ENCODE peak calls at places on chromosome 20, in five cellular contexts. One of them, this sample, is unnamed.
A peak's percentile ranks its signal among the peaks of the same experiment; 100 is the strongest.

GRCh38 chr20:22226849-22227248 is 357.5 kb downstream of the FOXA2 start:
- DNase-seq in CD8-positive, alpha-beta T cell: no peak
- DNase-seq in mammary epithelial cell: no peak
- DNase-seq in CD4-positive, alpha-beta memory T cell: no peak
- DNase-seq in esophagus squamous epithelium: no peak
- DNase-seq in this sample: no peak

GRCh38 chr20:47438464-47439381 is 63.0 kb upstream of the NCOA3 start:
- DNase-seq in CD8-positive, alpha-beta T cell: no peak
- DNase-seq in mammary epithelial cell: peak; percentile 52
- DNase-seq in CD4-positive, alpha-beta memory T cell: no peak
- DNase-seq in esophagus squamous epithelium: no peak
- DNase-seq in this sample: no peak

GRCh38 chr20:50470249-50470858 is 39.8 kb upstream of the PTPN1 start:
- DNase-seq in CD8-positive, alpha-beta T cell: no peak
- DNase-seq in mammary epithelial cell: no peak
- DNase-seq in CD4-positive, alpha-beta memory T cell: no peak
- DNase-seq in esophagus squamous epithelium: no peak
- DNase-seq in this sample: no peak

GRCh38 chr20:3045042-3045815 is 623 bp upstream of the MRPS26 start:
- DNase-seq in CD8-positive, alpha-beta T cell: no peak
- DNase-seq in mammary epithelial cell: peak; percentile 85
- DNase-seq in CD4-positive, alpha-beta memory T cell: peak; percentile 67
- DNase-seq in esophagus squamous epithelium: peak; percentile 44
- DNase-seq in this sample: peak; percentile 94

GRCh38 chr20:57558614-57559285 is 2.2 kb upstream of the PCK1 start:
- DNase-seq in CD8-positive, alpha-beta T cell: no peak
- DNase-seq in mammary epithelial cell: no peak
- DNase-seq in CD4-positive, alpha-beta memory T cell: no peak
- DNase-seq in esophagus squamous epithelium: no peak
- DNase-seq in this sample: no peak

GRCh38 chr20:2626853-2627541 is 25.4 kb upstream of the NOP56 start:
- DNase-seq in CD8-positive, alpha-beta T cell: no peak
- DNase-seq in mammary epithelial cell: peak; percentile 94
- DNase-seq in CD4-positive, alpha-beta memory T cell: no peak
- DNase-seq in esophagus squamous epithelium: no peak
- DNase-seq in this sample: no peak

GRCh38 chr20:37961016-37961415 is 58.1 kb downstream of the VSTM2L start:
- DNase-seq in CD8-positive, alpha-beta T cell: no peak
- DNase-seq in mammary epithelial cell: no peak
- DNase-seq in CD4-positive, alpha-beta memory T cell: no peak
- DNase-seq in esophagus squamous epithelium: no peak
- DNase-seq in this sample: no peak

GRCh38 chr20:46505501-46505900 is 7.9 kb downstream of the ZNF334 start:
- DNase-seq in CD8-positive, alpha-beta T cell: no peak
- DNase-seq in mammary epithelial cell: no peak
- DNase-seq in CD4-positive, alpha-beta memory T cell: no peak
- DNase-seq in esophagus squamous epithelium: no peak
- DNase-seq in this sample: no peak

GRCh38 chr20:31841928-31842327 is 3.5 kb downstream of the FOXS1 start:
- DNase-seq in CD8-positive, alpha-beta T cell: no peak
- DNase-seq in mammary epithelial cell: no peak
- DNase-seq in CD4-positive, alpha-beta memory T cell: no peak
- DNase-seq in esophagus squamous epithelium: no peak
- DNase-seq in this sample: no peak

GRCh38 chr20:17916365-17916996 is 52.1 kb downstream of the SNX5 start:
- DNase-seq in CD8-positive, alpha-beta T cell: no peak
- DNase-seq in mammary epithelial cell: no peak
- DNase-seq in CD4-positive, alpha-beta memory T cell: no peak
- DNase-seq in esophagus squamous epithelium: no peak
- DNase-seq in this sample: no peak

GRCh38 chr20:50305636-50306477 is 115.2 kb downstream of the CEBPB start:
- DNase-seq in CD8-positive, alpha-beta T cell: no peak
- DNase-seq in mammary epithelial cell: no peak
- DNase-seq in CD4-positive, alpha-beta memory T cell: no peak
- DNase-seq in esophagus squamous epithelium: no peak
- DNase-seq in this sample: no peak

GRCh38 chr20:57429579-57430202 is 38.5 kb downstream of the RBM38 start:
- DNase-seq in CD8-positive, alpha-beta T cell: no peak
- DNase-seq in mammary epithelial cell: peak; percentile 80
- DNase-seq in CD4-positive, alpha-beta memory T cell: no peak
- DNase-seq in esophagus squamous epithelium: no peak
- DNase-seq in this sample: no peak

GRCh38 chr20:14055127-14055742 is 59.9 kb downstream of the MACROD2 start:
- DNase-seq in CD8-positive, alpha-beta T cell: no peak
- DNase-seq in mammary epithelial cell: peak; percentile 48
- DNase-seq in CD4-positive, alpha-beta memory T cell: no peak
- DNase-seq in esophagus squamous epithelium: no peak
- DNase-seq in this sample: no peak

GRCh38 chr20:54103067-54103761 is 32.8 kb upstream of the BCAS1 start:
- DNase-seq in CD8-positive, alpha-beta T cell: peak; percentile 77
- DNase-seq in mammary epithelial cell: no peak
- DNase-seq in CD4-positive, alpha-beta memory T cell: peak; percentile 64
- DNase-seq in esophagus squamous epithelium: no peak
- DNase-seq in this sample: peak; percentile 67

GRCh38 chr20:2700913-2701620 is 8.5 kb downstream of the EBF4 start:
- DNase-seq in CD8-positive, alpha-beta T cell: peak; percentile 27
- DNase-seq in mammary epithelial cell: no peak
- DNase-seq in CD4-positive, alpha-beta memory T cell: no peak
- DNase-seq in esophagus squamous epithelium: no peak
- DNase-seq in this sample: peak; percentile 49

GRCh38 chr20:17530716-17531536 is at the start of gene BFSP1:
- DNase-seq in CD8-positive, alpha-beta T cell: no peak
- DNase-seq in mammary epithelial cell: peak; percentile 58
- DNase-seq in CD4-positive, alpha-beta memory T cell: peak; percentile 73
- DNase-seq in esophagus squamous epithelium: no peak
- DNase-seq in this sample: no peak

GRCh38 chr20:46128310-46129151 is 10.4 kb downstream of the CD40 start:
- DNase-seq in CD8-positive, alpha-beta T cell: no peak
- DNase-seq in mammary epithelial cell: no peak
- DNase-seq in CD4-positive, alpha-beta memory T cell: no peak
- DNase-seq in esophagus squamous epithelium: no peak
- DNase-seq in this sample: no peak

GRCh38 chr20:16115891-16116577 is 457.2 kb downstream of the KIF16B start:
- DNase-seq in CD8-positive, alpha-beta T cell: no peak
- DNase-seq in mammary epithelial cell: no peak
- DNase-seq in CD4-positive, alpha-beta memory T cell: no peak
- DNase-seq in esophagus squamous epithelium: no peak
- DNase-seq in this sample: no peak

GRCh38 chr20:42027746-42028268 is 409.6 kb upstream of the CHD6 start:
- DNase-seq in CD8-positive, alpha-beta T cell: no peak
- DNase-seq in mammary epithelial cell: no peak
- DNase-seq in CD4-positive, alpha-beta memory T cell: no peak
- DNase-seq in esophagus squamous epithelium: no peak
- DNase-seq in this sample: no peak

GRCh38 chr20:21179796-21180195 is 53.9 kb downstream of the KIZ start:
- DNase-seq in CD8-positive, alpha-beta T cell: no peak
- DNase-seq in mammary epithelial cell: no peak
- DNase-seq in CD4-positive, alpha-beta memory T cell: no peak
- DNase-seq in esophagus squamous epithelium: no peak
- DNase-seq in this sample: no peak

GRCh38 chr20:62808211-62808865 is 3.7 kb downstream of the OGFR start:
- DNase-seq in CD8-positive, alpha-beta T cell: peak; percentile 87
- DNase-seq in mammary epithelial cell: no peak
- DNase-seq in CD4-positive, alpha-beta memory T cell: peak; percentile 68
- DNase-seq in esophagus squamous epithelium: no peak
- DNase-seq in this sample: no peak

GRCh38 chr20:63952210-63952535 is 4.0 kb downstream of the UCKL1 start:
- DNase-seq in CD8-positive, alpha-beta T cell: no peak
- DNase-seq in mammary epithelial cell: no peak
- DNase-seq in CD4-positive, alpha-beta memory T cell: peak; percentile 18
- DNase-seq in esophagus squamous epithelium: no peak
- DNase-seq in this sample: no peak

GRCh38 chr20:31637660-31638059 is at the start of gene COX4I2:
- DNase-seq in CD8-positive, alpha-beta T cell: no peak
- DNase-seq in mammary epithelial cell: no peak
- DNase-seq in CD4-positive, alpha-beta memory T cell: no peak
- DNase-seq in esophagus squamous epithelium: no peak
- DNase-seq in this sample: no peak

GRCh38 chr20:38007526-38007925 is 25.7 kb downstream of the TTI1 start:
- DNase-seq in CD8-positive, alpha-beta T cell: no peak
- DNase-seq in mammary epithelial cell: no peak
- DNase-seq in CD4-positive, alpha-beta memory T cell: no peak
- DNase-seq in esophagus squamous epithelium: no peak
- DNase-seq in this sample: no peak

GRCh38 chr20:47998736-47999135 is 213.5 kb upstream of the SULF2 start:
- DNase-seq in CD8-positive, alpha-beta T cell: no peak
- DNase-seq in mammary epithelial cell: no peak
- DNase-seq in CD4-positive, alpha-beta memory T cell: no peak
- DNase-seq in esophagus squamous epithelium: no peak
- DNase-seq in this sample: no peak

GRCh38 chr20:22805219-22805618 is 220.8 kb upstream of the FOXA2 start:
- DNase-seq in CD8-positive, alpha-beta T cell: no peak
- DNase-seq in mammary epithelial cell: peak; percentile 89
- DNase-seq in CD4-positive, alpha-beta memory T cell: no peak
- DNase-seq in esophagus squamous epithelium: no peak
- DNase-seq in this sample: no peak

GRCh38 chr20:50136822-50137599 is 16.5 kb downstream of the PEDS1 start:
- DNase-seq in CD8-positive, alpha-beta T cell: no peak
- DNase-seq in mammary epithelial cell: peak; percentile 61
- DNase-seq in CD4-positive, alpha-beta memory T cell: no peak
- DNase-seq in esophagus squamous epithelium: no peak
- DNase-seq in this sample: no peak

GRCh38 chr20:41173161-41173721 is 35.9 kb downstream of the PLCG1 start:
- DNase-seq in CD8-positive, alpha-beta T cell: peak; percentile 83
- DNase-seq in mammary epithelial cell: peak; percentile 51
- DNase-seq in CD4-positive, alpha-beta memory T cell: peak; percentile 58
- DNase-seq in esophagus squamous epithelium: no peak
- DNase-seq in this sample: peak; percentile 93

GRCh38 chr20:42041000-42041565 is 422.9 kb upstream of the CHD6 start:
- DNase-seq in CD8-positive, alpha-beta T cell: no peak
- DNase-seq in mammary epithelial cell: no peak
- DNase-seq in CD4-positive, alpha-beta memory T cell: no peak
- DNase-seq in esophagus squamous epithelium: no peak
- DNase-seq in this sample: no peak

GRCh38 chr20:3134151-3134550 is 25.5 kb downstream of the FASTKD5 start:
- DNase-seq in CD8-positive, alpha-beta T cell: no peak
- DNase-seq in mammary epithelial cell: no peak
- DNase-seq in CD4-positive, alpha-beta memory T cell: no peak
- DNase-seq in esophagus squamous epithelium: no peak
- DNase-seq in this sample: no peak

GRCh38 chr20:19349879-19350278 is 137.4 kb downstream of the SLC24A3 start:
- DNase-seq in CD8-positive, alpha-beta T cell: no peak
- DNase-seq in mammary epithelial cell: no peak
- DNase-seq in CD4-positive, alpha-beta memory T cell: no peak
- DNase-seq in esophagus squamous epithelium: no peak
- DNase-seq in this sample: no peak
- H3K4me3 ChIP-seq in CD8-positive, alpha-beta T cell: no peak overlapping the region
- H3K4me3 ChIP-seq in mammary epithelial cell: no peak overlapping the region
- H3K4me3 ChIP-seq in CD4-positive, alpha-beta memory T cell: no peak overlapping the region
- H3K4me3 ChIP-seq in esophagus squamous epithelium: no peak overlapping the region
- H3K4me3 ChIP-seq in this sample: no peak overlapping the region

GRCh38 chr20:44965651-44966029 is 672 bp upstream of the STK4 start:
- DNase-seq in CD8-positive, alpha-beta T cell: no peak
- DNase-seq in mammary epithelial cell: no peak
- DNase-seq in CD4-positive, alpha-beta memory T cell: no peak
- DNase-seq in esophagus squamous epithelium: no peak
- DNase-seq in this sample: no peak
- H3K27ac ChIP-seq in CD8-positive, alpha-beta T cell: peak overlapping the region; percentile 82
- H3K27ac ChIP-seq in mammary epithelial cell: peak overlapping the region; percentile 66
- H3K27ac ChIP-seq in CD4-positive, alpha-beta memory T cell: peak overlapping the region; percentile 89
- H3K27ac ChIP-seq in esophagus squamous epithelium: peak overlapping the region; percentile 91
- H3K27ac ChIP-seq in this sample: peak overlapping the region; percentile 77

DNA sequence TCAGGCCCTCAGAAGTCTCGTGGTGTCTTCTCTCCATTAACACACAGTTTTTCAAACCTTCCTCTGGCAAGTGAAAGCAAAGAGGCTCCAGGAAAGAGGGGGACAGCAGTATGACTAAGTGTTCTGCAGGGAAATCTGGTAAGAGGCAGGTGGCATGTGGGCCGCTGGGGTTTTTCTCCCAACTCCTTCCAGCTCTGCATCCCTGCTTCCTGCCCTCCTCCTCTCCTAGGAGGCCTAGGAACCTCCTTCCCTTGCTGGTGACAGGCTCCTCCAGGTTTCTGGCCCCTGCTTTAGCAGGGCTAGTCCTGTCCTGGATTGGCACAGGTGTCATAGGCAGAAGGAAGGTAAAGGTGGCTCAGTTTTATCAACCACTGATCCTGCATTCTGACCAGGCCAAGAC is 7.6 kb upstream of the ITCH start:
- DNase-seq in CD8-positive, alpha-beta T cell: no peak
- DNase-seq in mammary epithelial cell: no peak
- DNase-seq in CD4-positive, alpha-beta memory T cell: no peak
- DNase-seq in esophagus squamous epithelium: no peak
- DNase-seq in this sample: no peak
- H3K4me3 ChIP-seq in CD8-positive, alpha-beta T cell: no peak overlapping the region
- H3K4me3 ChIP-seq in mammary epithelial cell: no peak overlapping the region
- H3K4me3 ChIP-seq in CD4-positive, alpha-beta memory T cell: no peak overlapping the region
- H3K4me3 ChIP-seq in esophagus squamous epithelium: no peak overlapping the region
- H3K4me3 ChIP-seq in this sample: no peak overlapping the region

GRCh38 chr20:56347628-56348305 is 11.0 kb upstream of the FAM210B start:
- DNase-seq in CD8-positive, alpha-beta T cell: no peak
- DNase-seq in mammary epithelial cell: no peak
- DNase-seq in CD4-positive, alpha-beta memory T cell: no peak
- DNase-seq in esophagus squamous epithelium: no peak
- DNase-seq in this sample: no peak

GRCh38 chr20:56345911-56346310 is 12.9 kb upstream of the FAM210B start:
- DNase-seq in CD8-positive, alpha-beta T cell: no peak
- DNase-seq in mammary epithelial cell: no peak
- DNase-seq in CD4-positive, alpha-beta memory T cell: no peak
- DNase-seq in esophagus squamous epithelium: no peak
- DNase-seq in this sample: no peak

GRCh38 chr20:56350842-56351241 is 7.9 kb upstream of the FAM210B start:
- DNase-seq in CD8-positive, alpha-beta T cell: no peak
- DNase-seq in mammary epithelial cell: no peak
- DNase-seq in CD4-positive, alpha-beta memory T cell: no peak
- DNase-seq in esophagus squamous epithelium: no peak
- DNase-seq in this sample: no peak

GRCh38 chr20:56348746-56349145 is 10.0 kb upstream of the FAM210B start:
- DNase-seq in CD8-positive, alpha-beta T cell: no peak
- DNase-seq in mammary epithelial cell: peak; percentile 44
- DNase-seq in CD4-positive, alpha-beta memory T cell: no peak
- DNase-seq in esophagus squamous epithelium: no peak
- DNase-seq in this sample: no peak

GRCh38 chr20:56348306-56348695 is 10.5 kb upstream of the FAM210B start:
- DNase-seq in CD8-positive, alpha-beta T cell: no peak
- DNase-seq in mammary epithelial cell: no peak
- DNase-seq in CD4-positive, alpha-beta memory T cell: no peak
- DNase-seq in esophagus squamous epithelium: no peak
- DNase-seq in this sample: no peak
- H3K27ac ChIP-seq in CD8-positive, alpha-beta T cell: no peak overlapping the region
- H3K27ac ChIP-seq in mammary epithelial cell: no peak overlapping the region
- H3K27ac ChIP-seq in CD4-positive, alpha-beta memory T cell: no peak overlapping the region
- H3K27ac ChIP-seq in esophagus squamous epithelium: no peak overlapping the region
- H3K27ac ChIP-seq in this sample: no peak overlapping the region

GRCh38 chr20:5474646-5475550 is 158.1 kb upstream of the PROKR2 start:
- DNase-seq in CD8-positive, alpha-beta T cell: no peak
- DNase-seq in mammary epithelial cell: no peak
- DNase-seq in CD4-positive, alpha-beta memory T cell: no peak
- DNase-seq in esophagus squamous epithelium: no peak
- DNase-seq in this sample: peak; percentile 58
- H3K4me3 ChIP-seq in CD8-positive, alpha-beta T cell: no peak overlapping the region
- H3K4me3 ChIP-seq in mammary epithelial cell: no peak overlapping the region
- H3K4me3 ChIP-seq in CD4-positive, alpha-beta memory T cell: no peak overlapping the region
- H3K4me3 ChIP-seq in esophagus squamous epithelium: no peak overlapping the region
- H3K4me3 ChIP-seq in this sample: no peak overlapping the region

GRCh38 chr20:1267161-1267560 is 1.1 kb downstream of the SNPH start:
- DNase-seq in CD8-positive, alpha-beta T cell: no peak
- DNase-seq in mammary epithelial cell: no peak
- DNase-seq in CD4-positive, alpha-beta memory T cell: no peak
- DNase-seq in esophagus squamous epithelium: no peak
- DNase-seq in this sample: no peak
- H3K27ac ChIP-seq in CD8-positive, alpha-beta T cell: no peak overlapping the region
- H3K27ac ChIP-seq in mammary epithelial cell: no peak overlapping the region
- H3K27ac ChIP-seq in CD4-positive, alpha-beta memory T cell: peak overlapping the region; percentile 65
- H3K27ac ChIP-seq in esophagus squamous epithelium: no peak overlapping the region
- H3K27ac ChIP-seq in this sample: no peak overlapping the region

This sample was measured in suprapubic skin.